ENCODE peak calls at places on chromosomes 5 and 9, in four cellular contexts. One of them, this sample, is unnamed.
A peak's percentile ranks its signal among the peaks of the same experiment; 100 is the strongest.

GRCh38 chr9:38689678-38690077 is 30.3 kb downstream of the FAM240B start:
- DNase-seq in stimulated activated CD4-positive, alpha-beta T cell treated with anti-CD3 and anti-CD28 coated beads, TNF-alpha, amount 100 ng/mL, for 1 hour: no peak
- DNase-seq in activated T-cell treated with anti-CD3 and anti-CD28 coated beads for 1 hour: no peak
- DNase-seq in omental fat pad: no peak
- DNase-seq in this sample: no peak

GRCh38 chr5:157649091-157649490 is 3.1 kb downstream of the SOX30 start:
- DNase-seq in omental fat pad: no peak
- DNase-seq in activated T-cell treated with anti-CD3 and anti-CD28 coated beads for 1 hour: no peak
- DNase-seq in stimulated activated CD4-positive, alpha-beta T cell treated with anti-CD3 and anti-CD28 coated beads, TNF-alpha, amount 100 ng/mL, for 1 hour: no peak
- DNase-seq in this sample: no peak

GRCh38 chr9:94577036-94577435 is 16.6 kb downstream of the FBP2 start:
- DNase-seq in activated T-cell treated with anti-CD3 and anti-CD28 coated beads for 1 hour: no peak
- DNase-seq in omental fat pad: no peak
- DNase-seq in stimulated activated CD4-positive, alpha-beta T cell treated with anti-CD3 and anti-CD28 coated beads, TNF-alpha, amount 100 ng/mL, for 1 hour: no peak
- DNase-seq in this sample: no peak

GRCh38 chr5:66361070-66361469 is 217.0 kb downstream of the SREK1 start:
- DNase-seq in omental fat pad: no peak
- DNase-seq in stimulated activated CD4-positive, alpha-beta T cell treated with anti-CD3 and anti-CD28 coated beads, TNF-alpha, amount 100 ng/mL, for 1 hour: no peak
- DNase-seq in activated T-cell treated with anti-CD3 and anti-CD28 coated beads for 1 hour: no peak
- DNase-seq in this sample: no peak

GRCh38 chr9:128146591-128147120 is 2.6 kb upstream of the LCN2 start:
- DNase-seq in stimulated activated CD4-positive, alpha-beta T cell treated with anti-CD3 and anti-CD28 coated beads, TNF-alpha, amount 100 ng/mL, for 1 hour: no peak
- DNase-seq in omental fat pad: no peak
- DNase-seq in activated T-cell treated with anti-CD3 and anti-CD28 coated beads for 1 hour: no peak
- DNase-seq in this sample: no peak

GRCh38 chr5:174141398-174141797 is 95.9 kb downstream of the NSG2 start:
- DNase-seq in activated T-cell treated with anti-CD3 and anti-CD28 coated beads for 1 hour: no peak
- DNase-seq in stimulated activated CD4-positive, alpha-beta T cell treated with anti-CD3 and anti-CD28 coated beads, TNF-alpha, amount 100 ng/mL, for 1 hour: no peak
- DNase-seq in omental fat pad: no peak
- DNase-seq in this sample: no peak

GRCh38 chr5:142385194-142385593 is 60.4 kb upstream of the SPRY4 start:
- DNase-seq in omental fat pad: no peak
- DNase-seq in activated T-cell treated with anti-CD3 and anti-CD28 coated beads for 1 hour: no peak
- DNase-seq in stimulated activated CD4-positive, alpha-beta T cell treated with anti-CD3 and anti-CD28 coated beads, TNF-alpha, amount 100 ng/mL, for 1 hour: no peak
- DNase-seq in this sample: no peak

GRCh38 chr9:117494401-117495130 is 79.7 kb upstream of the ASTN2 start:
- DNase-seq in activated T-cell treated with anti-CD3 and anti-CD28 coated beads for 1 hour: no peak
- DNase-seq in stimulated activated CD4-positive, alpha-beta T cell treated with anti-CD3 and anti-CD28 coated beads, TNF-alpha, amount 100 ng/mL, for 1 hour: no peak
- DNase-seq in omental fat pad: no peak
- DNase-seq in this sample: no peak

GRCh38 chr9:108442604-108443277 is 413.0 kb downstream of the ACTL7B start:
- DNase-seq in activated T-cell treated with anti-CD3 and anti-CD28 coated beads for 1 hour: no peak
- DNase-seq in stimulated activated CD4-positive, alpha-beta T cell treated with anti-CD3 and anti-CD28 coated beads, TNF-alpha, amount 100 ng/mL, for 1 hour: no peak
- DNase-seq in omental fat pad: no peak
- DNase-seq in this sample: no peak

GRCh38 chr5:68669864-68670263 is 423.9 kb upstream of the SLC30A5 start:
- DNase-seq in activated T-cell treated with anti-CD3 and anti-CD28 coated beads for 1 hour: no peak
- DNase-seq in stimulated activated CD4-positive, alpha-beta T cell treated with anti-CD3 and anti-CD28 coated beads, TNF-alpha, amount 100 ng/mL, for 1 hour: no peak
- DNase-seq in omental fat pad: no peak
- DNase-seq in this sample: no peak

GRCh38 chr9:137461663-137462395 is 2.7 kb upstream of the NSMF start:
- DNase-seq in omental fat pad: no peak
- DNase-seq in stimulated activated CD4-positive, alpha-beta T cell treated with anti-CD3 and anti-CD28 coated beads, TNF-alpha, amount 100 ng/mL, for 1 hour: peak; percentile 35
- DNase-seq in activated T-cell treated with anti-CD3 and anti-CD28 coated beads for 1 hour: peak; percentile 62
- DNase-seq in this sample: no peak

GRCh38 chr5:143501176-143501840 is 97.8 kb upstream of the NR3C1 start:
- DNase-seq in omental fat pad: no peak
- DNase-seq in activated T-cell treated with anti-CD3 and anti-CD28 coated beads for 1 hour: no peak
- DNase-seq in stimulated activated CD4-positive, alpha-beta T cell treated with anti-CD3 and anti-CD28 coated beads, TNF-alpha, amount 100 ng/mL, for 1 hour: no peak
- DNase-seq in this sample: no peak

GRCh38 chr9:120387257-120387999 is 192.5 kb downstream of the CDK5RAP2 start:
- DNase-seq in activated T-cell treated with anti-CD3 and anti-CD28 coated beads for 1 hour: no peak
- DNase-seq in omental fat pad: no peak
- DNase-seq in stimulated activated CD4-positive, alpha-beta T cell treated with anti-CD3 and anti-CD28 coated beads, TNF-alpha, amount 100 ng/mL, for 1 hour: no peak
- DNase-seq in this sample: peak; percentile 5

GRCh38 chr9:101478444-101478843 is 42.9 kb upstream of the ALDOB start:
- DNase-seq in omental fat pad: no peak
- DNase-seq in stimulated activated CD4-positive, alpha-beta T cell treated with anti-CD3 and anti-CD28 coated beads, TNF-alpha, amount 100 ng/mL, for 1 hour: no peak
- DNase-seq in activated T-cell treated with anti-CD3 and anti-CD28 coated beads for 1 hour: no peak
- DNase-seq in this sample: no peak

GRCh38 chr9:88691811-88692210 is 156.8 kb downstream of the NXNL2 start:
- DNase-seq in omental fat pad: no peak
- DNase-seq in activated T-cell treated with anti-CD3 and anti-CD28 coated beads for 1 hour: no peak
- DNase-seq in stimulated activated CD4-positive, alpha-beta T cell treated with anti-CD3 and anti-CD28 coated beads, TNF-alpha, amount 100 ng/mL, for 1 hour: no peak
- DNase-seq in this sample: no peak

GRCh38 chr5:5198111-5198510 is 58.0 kb downstream of the ADAMTS16 start:
- DNase-seq in stimulated activated CD4-positive, alpha-beta T cell treated with anti-CD3 and anti-CD28 coated beads, TNF-alpha, amount 100 ng/mL, for 1 hour: no peak
- DNase-seq in activated T-cell treated with anti-CD3 and anti-CD28 coated beads for 1 hour: no peak
- DNase-seq in omental fat pad: no peak
- DNase-seq in this sample: no peak

GRCh38 chr5:32566319-32567111 is 18.8 kb upstream of the SUB1 start:
- DNase-seq in omental fat pad: no peak
- DNase-seq in activated T-cell treated with anti-CD3 and anti-CD28 coated beads for 1 hour: no peak
- DNase-seq in stimulated activated CD4-positive, alpha-beta T cell treated with anti-CD3 and anti-CD28 coated beads, TNF-alpha, amount 100 ng/mL, for 1 hour: no peak
- DNase-seq in this sample: no peak

GRCh38 chr9:10661994-10662393 is 49.2 kb upstream of the PTPRD start:
- DNase-seq in omental fat pad: no peak
- DNase-seq in stimulated activated CD4-positive, alpha-beta T cell treated with anti-CD3 and anti-CD28 coated beads, TNF-alpha, amount 100 ng/mL, for 1 hour: no peak
- DNase-seq in activated T-cell treated with anti-CD3 and anti-CD28 coated beads for 1 hour: no peak
- DNase-seq in this sample: no peak

GRCh38 chr5:164214698-164215097 is 709.3 kb downstream of the MAT2B start:
- DNase-seq in stimulated activated CD4-positive, alpha-beta T cell treated with anti-CD3 and anti-CD28 coated beads, TNF-alpha, amount 100 ng/mL, for 1 hour: no peak
- DNase-seq in omental fat pad: no peak
- DNase-seq in activated T-cell treated with anti-CD3 and anti-CD28 coated beads for 1 hour: no peak
- DNase-seq in this sample: no peak

GRCh38 chr5:61805101-61805500 is 473.0 kb downstream of the ZSWIM6 start:
- DNase-seq in activated T-cell treated with anti-CD3 and anti-CD28 coated beads for 1 hour: no peak
- DNase-seq in omental fat pad: no peak
- DNase-seq in stimulated activated CD4-positive, alpha-beta T cell treated with anti-CD3 and anti-CD28 coated beads, TNF-alpha, amount 100 ng/mL, for 1 hour: no peak
- DNase-seq in this sample: no peak

GRCh38 chr5:167244583-167244982 is 1046.9 kb upstream of the WWC1 start:
- DNase-seq in stimulated activated CD4-positive, alpha-beta T cell treated with anti-CD3 and anti-CD28 coated beads, TNF-alpha, amount 100 ng/mL, for 1 hour: no peak
- DNase-seq in activated T-cell treated with anti-CD3 and anti-CD28 coated beads for 1 hour: no peak
- DNase-seq in omental fat pad: no peak
- DNase-seq in this sample: no peak

GRCh38 chr9:132647355-132647754 is 22.4 kb downstream of the DDX31 start:
- DNase-seq in omental fat pad: no peak
- DNase-seq in activated T-cell treated with anti-CD3 and anti-CD28 coated beads for 1 hour: no peak
- DNase-seq in stimulated activated CD4-positive, alpha-beta T cell treated with anti-CD3 and anti-CD28 coated beads, TNF-alpha, amount 100 ng/mL, for 1 hour: no peak
- DNase-seq in this sample: no peak

GRCh38 chr5:6889030-6889429 is 175.8 kb downstream of the TENT4A start:
- DNase-seq in omental fat pad: no peak
- DNase-seq in activated T-cell treated with anti-CD3 and anti-CD28 coated beads for 1 hour: no peak
- DNase-seq in stimulated activated CD4-positive, alpha-beta T cell treated with anti-CD3 and anti-CD28 coated beads, TNF-alpha, amount 100 ng/mL, for 1 hour: no peak
- DNase-seq in this sample: no peak

GRCh38 chr9:128553695-128554094 is 1.3 kb downstream of the SPTAN1 start:
- DNase-seq in stimulated activated CD4-positive, alpha-beta T cell treated with anti-CD3 and anti-CD28 coated beads, TNF-alpha, amount 100 ng/mL, for 1 hour: no peak
- DNase-seq in activated T-cell treated with anti-CD3 and anti-CD28 coated beads for 1 hour: no peak
- DNase-seq in omental fat pad: no peak
- DNase-seq in this sample: no peak

GRCh38 chr5:84961903-84962302 is 577.2 kb upstream of the EDIL3 start:
- DNase-seq in stimulated activated CD4-positive, alpha-beta T cell treated with anti-CD3 and anti-CD28 coated beads, TNF-alpha, amount 100 ng/mL, for 1 hour: no peak
- DNase-seq in omental fat pad: no peak
- DNase-seq in activated T-cell treated with anti-CD3 and anti-CD28 coated beads for 1 hour: no peak
- DNase-seq in this sample: no peak

GRCh38 chr9:93576296-93577044 is at the start of gene PHF2:
- DNase-seq in omental fat pad: no peak
- DNase-seq in activated T-cell treated with anti-CD3 and anti-CD28 coated beads for 1 hour: peak; percentile 20
- DNase-seq in stimulated activated CD4-positive, alpha-beta T cell treated with anti-CD3 and anti-CD28 coated beads, TNF-alpha, amount 100 ng/mL, for 1 hour: no peak
- DNase-seq in this sample: no peak

GRCh38 chr9:107348836-107349235 is 65.8 kb downstream of the RAD23B start:
- DNase-seq in stimulated activated CD4-positive, alpha-beta T cell treated with anti-CD3 and anti-CD28 coated beads, TNF-alpha, amount 100 ng/mL, for 1 hour: no peak
- DNase-seq in activated T-cell treated with anti-CD3 and anti-CD28 coated beads for 1 hour: no peak
- DNase-seq in omental fat pad: no peak
- DNase-seq in this sample: no peak

GRCh38 chr9:129290606-129291005 is 112.5 kb upstream of the IER5L start:
- DNase-seq in stimulated activated CD4-positive, alpha-beta T cell treated with anti-CD3 and anti-CD28 coated beads, TNF-alpha, amount 100 ng/mL, for 1 hour: no peak
- DNase-seq in omental fat pad: no peak
- DNase-seq in activated T-cell treated with anti-CD3 and anti-CD28 coated beads for 1 hour: no peak
- DNase-seq in this sample: no peak

GRCh38 chr9:98149422-98149821 is 30.4 kb upstream of the TRIM14 start:
- DNase-seq in stimulated activated CD4-positive, alpha-beta T cell treated with anti-CD3 and anti-CD28 coated beads, TNF-alpha, amount 100 ng/mL, for 1 hour: no peak
- DNase-seq in activated T-cell treated with anti-CD3 and anti-CD28 coated beads for 1 hour: no peak
- DNase-seq in omental fat pad: no peak
- DNase-seq in this sample: no peak

GRCh38 chr9:81557957-81558791 is 131.2 kb downstream of the TLE1 start:
- DNase-seq in stimulated activated CD4-positive, alpha-beta T cell treated with anti-CD3 and anti-CD28 coated beads, TNF-alpha, amount 100 ng/mL, for 1 hour: no peak
- DNase-seq in omental fat pad: no peak
- DNase-seq in activated T-cell treated with anti-CD3 and anti-CD28 coated beads for 1 hour: no peak
- DNase-seq in this sample: no peak

GRCh38 chr9:72292874-72293607 is 72.0 kb downstream of the ZFAND5 start:
- DNase-seq in activated T-cell treated with anti-CD3 and anti-CD28 coated beads for 1 hour: no peak
- DNase-seq in stimulated activated CD4-positive, alpha-beta T cell treated with anti-CD3 and anti-CD28 coated beads, TNF-alpha, amount 100 ng/mL, for 1 hour: no peak
- DNase-seq in omental fat pad: no peak
- DNase-seq in this sample: peak; percentile 62

GRCh38 chr5:97118623-97119022 is 23.8 kb downstream of the LIX1 start:
- DNase-seq in stimulated activated CD4-positive, alpha-beta T cell treated with anti-CD3 and anti-CD28 coated beads, TNF-alpha, amount 100 ng/mL, for 1 hour: no peak
- DNase-seq in omental fat pad: no peak
- DNase-seq in activated T-cell treated with anti-CD3 and anti-CD28 coated beads for 1 hour: no peak
- DNase-seq in this sample: no peak

GRCh38 chr5:127428748-127429147 is 88.7 kb upstream of the PRRC1 start:
- DNase-seq in activated T-cell treated with anti-CD3 and anti-CD28 coated beads for 1 hour: no peak
- DNase-seq in stimulated activated CD4-positive, alpha-beta T cell treated with anti-CD3 and anti-CD28 coated beads, TNF-alpha, amount 100 ng/mL, for 1 hour: no peak
- DNase-seq in omental fat pad: no peak
- DNase-seq in this sample: no peak

GRCh38 chr5:175815126-175815913 is 56.1 kb upstream of the CPLX2 start:
- DNase-seq in omental fat pad: no peak
- DNase-seq in activated T-cell treated with anti-CD3 and anti-CD28 coated beads for 1 hour: no peak
- DNase-seq in stimulated activated CD4-positive, alpha-beta T cell treated with anti-CD3 and anti-CD28 coated beads, TNF-alpha, amount 100 ng/mL, for 1 hour: no peak
- DNase-seq in this sample: no peak

GRCh38 chr9:35594471-35594870 is 10.6 kb upstream of the TESK1 start:
- DNase-seq in stimulated activated CD4-positive, alpha-beta T cell treated with anti-CD3 and anti-CD28 coated beads, TNF-alpha, amount 100 ng/mL, for 1 hour: no peak
- DNase-seq in omental fat pad: no peak
- DNase-seq in activated T-cell treated with anti-CD3 and anti-CD28 coated beads for 1 hour: no peak
- DNase-seq in this sample: no peak

GRCh38 chr9:29241320-29241719 is 1668.0 kb upstream of the C9orf72 start:
- DNase-seq in activated T-cell treated with anti-CD3 and anti-CD28 coated beads for 1 hour: no peak
- DNase-seq in omental fat pad: no peak
- DNase-seq in stimulated activated CD4-positive, alpha-beta T cell treated with anti-CD3 and anti-CD28 coated beads, TNF-alpha, amount 100 ng/mL, for 1 hour: no peak
- DNase-seq in this sample: no peak

GRCh38 chr9:134186471-134187109 is 22.2 kb upstream of the RNU6ATAC start:
- DNase-seq in stimulated activated CD4-positive, alpha-beta T cell treated with anti-CD3 and anti-CD28 coated beads, TNF-alpha, amount 100 ng/mL, for 1 hour: no peak
- DNase-seq in omental fat pad: peak; percentile 21
- DNase-seq in activated T-cell treated with anti-CD3 and anti-CD28 coated beads for 1 hour: no peak
- DNase-seq in this sample: no peak

GRCh38 chr5:167208911-167209310 is 1082.5 kb upstream of the WWC1 start:
- DNase-seq in activated T-cell treated with anti-CD3 and anti-CD28 coated beads for 1 hour: no peak
- DNase-seq in omental fat pad: no peak
- DNase-seq in stimulated activated CD4-positive, alpha-beta T cell treated with anti-CD3 and anti-CD28 coated beads, TNF-alpha, amount 100 ng/mL, for 1 hour: no peak
- DNase-seq in this sample: no peak

This sample was measured in NCI-H187.